ENCODE peak calls at places on chromosome 6, in five cellular contexts. R is CD8-positive, alpha-beta T cell; L is breast epithelium; I is A673; E is Panc1. B is an unnamed sample. For H3K36me3, the result is how much of the 10 kb centered on the place peaks cover.

GRCh38 chr6:9252784-9253183 is 817.4 kb upstream of the SLC35B3 start:
- DNase-seq in R (no peak), E (no peak), L (no peak), I (no peak), B (no peak)

GRCh38 chr6:25041676-25042598 is 106.2 kb upstream of the RIPOR2 start:
- DNase-seq in L (no peak), E (no peak), I (no peak), R (peak), B (no peak)

GRCh38 chr6:156816505-156816904 is 39.3 kb downstream of the ARID1B start:
- DNase-seq in R (no peak), E (no peak), I (no peak), L (no peak), B (no peak)

GRCh38 chr6:167007930-167008329 is 8.7 kb downstream of the CEP43 start:
- DNase-seq in L (no peak), E (no peak), R (no peak), I (no peak), B (no peak)

GRCh38 chr6:4320860-4321259 is 185.5 kb upstream of the ECI2 start:
- DNase-seq in E (peak), L (no peak), I (peak), R (no peak), B (no peak)

GRCh38 chr6:81988871-81989270 is 236.4 kb upstream of the TENT5A start:
- DNase-seq in L (no peak), I (no peak), E (no peak), R (no peak), B (no peak)

GRCh38 chr6:6235786-6236185 is 84.7 kb downstream of the F13A1 start:
- DNase-seq in I (no peak), R (no peak), E (no peak), L (no peak), B (no peak)

GRCh38 chr6:139368661-139369060 is 5.8 kb downstream of the CITED2 start:
- DNase-seq in I (peak), L (no peak), R (no peak), E (no peak), B (no peak)

GRCh38 chr6:139538366-139538765 is 163.9 kb upstream of the CITED2 start:
- DNase-seq in E (peak), L (no peak), R (no peak), I (no peak), B (no peak)

GRCh38 chr6:36033935-36034334 is 6.3 kb downstream of the MAPK14 start:
- DNase-seq in L (no peak), I (peak), R (peak), E (no peak), B (no peak)

GRCh38 chr6:79833264-79833663 is 114.1 kb downstream of the ELOVL4 start:
- DNase-seq in L (no peak), I (peak), E (no peak), R (no peak), B (peak)

GRCh38 chr6:154792761-154793160 is 59.5 kb downstream of the SCAF8 start:
- DNase-seq in I (no peak), R (no peak), L (no peak), E (no peak), B (no peak)

GRCh38 chr6:134345780-134346179 is 27.9 kb upstream of the SGK1 start:
- DNase-seq in R (no peak), L (no peak), E (no peak), I (no peak), B (no peak)

GRCh38 chr6:41644297-41644879 is 6.1 kb downstream of the MDFI start:
- DNase-seq in I (peak), E (no peak), R (no peak), L (no peak), B (no peak)

GRCh38 chr6:41643899-41644269 is 5.6 kb downstream of the MDFI start:
- DNase-seq in I (no peak), R (no peak), L (no peak), E (no peak), B (no peak)

GRCh38 chr6:41641352-41641925 is 3.2 kb downstream of the MDFI start:
- DNase-seq in L (no peak), R (no peak), I (no peak), E (no peak), B (no peak)

GRCh38 chr6:41642090-41642959 is 4.1 kb downstream of the MDFI start:
- DNase-seq in L (no peak), I (no peak), R (no peak), E (no peak), B (no peak)

GRCh38 chr6:41642960-41643898 is 5.0 kb downstream of the MDFI start:
- DNase-seq in E (no peak), I (peak), R (no peak), L (no peak), B (peak)
- H3K36me3 ChIP-seq in E (under half), I (half or more), R (under half), L (under half), B (half or more)

GRCh38 chr6:83127258-83127657 is 59.8 kb downstream of the DOP1A start:
- DNase-seq in E (no peak), R (no peak), L (no peak), I (no peak), B (no peak)
- H3K36me3 ChIP-seq in E (under half), R (under half), L (under half), I (half or more), B (under half)

GRCh38 chr6:52371656-52372151 is 9.8 kb downstream of the PAQR8 start:
- DNase-seq in L (no peak), E (no peak), I (peak), R (no peak), B (peak)
- H3K36me3 ChIP-seq in L (under half), E (under half), I (under half), R (under half), B (under half)

GRCh38 chr6:98343797-98344196 is 490.6 kb upstream of the POU3F2 start:
- DNase-seq in E (no peak), L (no peak), R (no peak), I (no peak), B (no peak)

DNA sequence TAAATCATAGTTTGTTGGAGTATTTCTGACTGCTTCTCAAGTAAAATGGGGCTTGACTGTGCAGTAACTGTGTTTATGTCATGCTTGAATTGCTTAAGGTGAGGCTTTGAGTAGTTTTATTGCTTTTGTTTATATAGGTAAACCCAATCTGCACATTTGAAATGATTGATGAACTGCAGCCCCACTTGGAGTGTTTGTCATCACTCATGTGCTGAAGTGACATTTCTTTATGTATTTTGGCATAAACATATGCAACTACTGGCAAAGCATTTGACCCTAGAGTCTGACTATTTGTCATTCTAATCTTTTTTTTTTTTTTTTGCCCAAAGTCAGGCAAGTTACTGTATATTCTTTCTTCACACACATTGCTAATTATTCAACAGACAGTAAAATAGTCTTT is 491.4 kb upstream of the POU3F2 start:
- DNase-seq in L (no peak), I (no peak), R (no peak), E (no peak), B (no peak)
- H3K36me3 ChIP-seq in L (under half), I (under half), R (under half), E (under half), B (under half)

DNA sequence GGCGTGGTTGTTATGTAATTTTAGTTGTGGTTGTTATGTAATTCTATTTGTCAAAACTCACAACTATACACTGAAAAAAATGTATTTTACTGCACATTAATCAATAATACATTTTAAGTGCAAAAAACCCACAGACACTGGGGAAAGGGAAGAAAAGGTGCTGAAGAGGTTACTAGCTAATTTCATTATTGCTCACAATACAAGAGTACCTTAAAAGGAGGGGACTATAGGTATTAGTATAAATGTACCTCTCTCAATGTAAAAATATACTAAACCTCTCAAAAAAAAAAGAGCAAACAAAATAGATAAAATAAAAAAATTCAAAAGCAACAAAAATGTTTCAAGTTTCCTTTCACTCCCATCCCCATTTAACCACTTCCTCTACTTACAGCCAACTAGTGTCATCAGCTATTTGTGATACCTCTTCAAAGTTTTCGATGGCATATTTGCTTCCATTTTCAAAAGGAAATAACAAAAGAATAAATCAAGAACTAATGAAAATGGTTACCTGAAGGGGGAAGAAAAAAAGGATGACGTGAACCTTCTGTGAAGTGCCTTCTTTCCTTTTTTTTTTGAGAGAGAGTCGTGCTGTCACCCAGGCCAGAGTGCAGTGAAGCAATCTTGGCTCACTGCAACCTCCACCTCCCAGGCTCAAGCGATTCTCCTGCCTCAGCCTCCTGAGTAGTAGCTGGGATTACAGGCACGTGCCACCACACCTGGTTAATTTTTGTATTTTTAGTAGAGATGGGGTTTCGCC is 30.2 kb downstream of the RANBP9 start:
- DNase-seq in E (no peak), L (no peak), I (no peak), R (peak), B (no peak)
- H3K36me3 ChIP-seq in E (under half), L (under half), I (under half), R (under half), B (half or more)

GRCh38 chr6:31967926-31968320 is 4.0 kb downstream of the DXO start:
- DNase-seq in R (no peak), L (no peak), E (no peak), I (no peak), B (no peak)
- H3K36me3 ChIP-seq in R (under half), L (under half), E (under half), I (under half), B (half or more)

B was measured in SK-N-MC.